ENCODE peak calls at places on chromosomes 3 and 15, in nine cellular contexts. V, P, W, Q, E, C, I, S and Z are unnamed samples.
A peak's percentile ranks its signal among the peaks of the same experiment; 100 is the strongest.

GRCh38 chr3:149307435-149307783 is 26.0 kb downstream of the TM4SF18 start:
- DNase-seq in V (no peak), P (no peak), W (no peak), Q (no peak), E (no peak), C (no peak), I (no peak), S (no peak), Z (no peak)

GRCh38 chr3:64079369-64080160 is 56.3 kb upstream of the PSMD6 start:
- DNase-seq in V (no peak), P (no peak), W (peak; percentile 73), Q (no peak), E (no peak), C (no peak), I (no peak), S (no peak), Z (no peak)

GRCh38 chr15:36469567-36469966 is 109.9 kb upstream of the CDIN1 start:
- DNase-seq in V (peak; percentile 38), P (no peak), W (peak; percentile 35), Q (no peak), E (no peak), C (peak; percentile 82), I (no peak), S (no peak), Z (peak; percentile 24)

GRCh38 chr15:64620991-64621495 is 154.3 kb downstream of the RBPMS2 start:
- DNase-seq in V (no peak), P (no peak), W (no peak), Q (no peak), E (no peak), C (no peak), I (no peak), S (no peak), Z (no peak)

GRCh38 chr15:31412824-31413223 is 86.2 kb downstream of the KLF13 start:
- DNase-seq in V (no peak), P (no peak), W (no peak), Q (no peak), E (no peak), C (no peak), I (no peak), S (no peak), Z (no peak)

GRCh38 chr3:22172964-22173363 is 422.0 kb upstream of the ZNF385D start:
- DNase-seq in V (no peak), P (no peak), W (no peak), Q (no peak), E (no peak), C (no peak), I (no peak), S (no peak), Z (no peak)

GRCh38 chr15:96325579-96326331 is 4.7 kb upstream of the NR2F2 start:
- DNase-seq in V (no peak), P (no peak), W (peak; percentile 65), Q (no peak), E (peak; percentile 60), C (peak; percentile 81), I (no peak), S (no peak), Z (no peak)

GRCh38 chr3:120177907-120178306 is 83.7 kb upstream of the GSK3B start:
- DNase-seq in V (no peak), P (no peak), W (peak; percentile 42), Q (no peak), E (no peak), C (no peak), I (no peak), S (no peak), Z (no peak)

GRCh38 chr15:71532994-71533393 is 277.4 kb upstream of the NR2E3 start:
- DNase-seq in V (no peak), P (no peak), W (peak; percentile 62), Q (no peak), E (peak; percentile 47), C (no peak), I (no peak), S (no peak), Z (no peak)

GRCh38 chr3:7038394-7038793 is 177.5 kb downstream of the GRM7 start:
- DNase-seq in V (no peak), P (no peak), W (no peak), Q (no peak), E (no peak), C (no peak), I (no peak), S (no peak), Z (no peak)

GRCh38 chr15:90930861-90931629 is 1.3 kb downstream of the HDDC3 start:
- DNase-seq in V (no peak), P (no peak), W (peak; percentile 26), Q (peak; percentile 41), E (no peak), C (no peak), I (no peak), S (no peak), Z (no peak)

DNA sequence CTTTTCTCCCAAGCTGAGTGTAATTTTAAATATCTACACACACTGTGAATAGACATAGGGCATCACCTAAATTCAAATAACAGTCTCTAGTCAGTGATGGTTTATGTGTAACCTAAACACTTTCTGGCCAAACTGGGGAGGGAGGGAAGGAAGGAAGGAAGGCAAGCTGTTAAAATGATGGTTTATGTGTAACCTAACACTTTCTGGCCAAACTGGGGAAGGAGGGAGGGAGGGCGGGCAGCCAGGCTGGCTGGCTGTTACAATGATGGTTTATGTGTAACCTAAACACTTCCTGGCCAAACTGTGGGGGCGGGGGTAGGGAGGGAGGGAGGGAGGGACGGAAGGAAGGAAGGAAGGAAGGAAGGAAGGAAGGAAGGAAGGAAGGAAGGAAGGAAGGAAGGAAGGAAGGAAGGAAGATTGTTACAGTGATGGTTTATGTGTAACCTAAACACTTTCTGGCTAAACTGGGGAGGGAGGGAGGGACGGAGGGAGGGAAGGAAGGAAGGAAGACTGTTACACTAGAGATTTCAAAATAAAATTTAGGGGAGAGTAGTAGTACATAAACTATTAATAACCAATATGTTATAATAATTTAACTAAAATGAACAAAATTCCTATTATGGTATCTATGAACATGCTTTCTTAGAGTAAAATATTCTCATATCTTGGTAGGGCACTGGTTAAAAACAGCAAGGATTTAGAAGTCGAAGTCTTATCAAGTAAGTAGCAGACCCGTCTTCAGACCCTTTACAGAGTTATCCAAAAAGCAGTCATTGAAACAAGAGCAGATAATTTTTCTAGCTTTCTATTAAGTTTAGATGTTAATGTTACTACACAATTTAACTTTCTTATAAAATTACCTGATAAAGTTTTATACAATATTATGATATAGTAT is 148.1 kb downstream of the LMLN start:
- DNase-seq in V (peak; percentile 3), P (no peak), W (no peak), Q (no peak), E (peak; percentile 18), C (peak; percentile 6), I (no peak), S (no peak), Z (no peak)
- H3K4me3 ChIP-seq in V (no peak overlapping the region), P (no peak overlapping the region), W (no peak overlapping the region), Q (no peak overlapping the region), E (no peak overlapping the region), C (no peak overlapping the region), I (no peak overlapping the region), S (no peak overlapping the region), Z (no peak overlapping the region)

DNA sequence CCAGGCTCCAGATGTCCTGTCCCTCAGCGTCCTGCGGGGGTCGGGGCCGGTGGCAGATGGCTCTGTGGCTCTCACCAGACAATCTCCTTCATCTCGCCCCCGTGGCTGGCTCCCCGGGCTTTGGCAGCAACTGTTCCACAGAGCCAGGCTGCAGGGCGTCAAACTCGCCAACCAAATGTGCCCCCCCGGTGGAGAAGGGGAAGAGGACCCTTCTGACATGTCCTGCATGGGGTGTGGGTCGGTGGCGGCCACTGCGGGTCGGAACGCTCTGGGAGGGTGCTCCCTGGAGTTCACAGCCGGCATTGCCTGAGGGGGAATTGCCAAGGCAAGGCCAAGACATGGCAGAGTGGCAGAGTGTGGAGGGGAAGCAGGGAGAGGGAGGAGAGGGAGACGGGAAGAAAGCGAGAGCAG is 36.0 kb downstream of the BDH1 start:
- DNase-seq in V (no peak), P (no peak), W (no peak), Q (no peak), E (no peak), C (no peak), I (no peak), S (peak; percentile 48), Z (no peak)
- TF ChIP-seq CTCF in V (peak; percentile 6), P (no peak), W (no peak), Q (no peak), E (no peak), C (no peak), I (no peak), S (no peak), Z (no peak)

DNA sequence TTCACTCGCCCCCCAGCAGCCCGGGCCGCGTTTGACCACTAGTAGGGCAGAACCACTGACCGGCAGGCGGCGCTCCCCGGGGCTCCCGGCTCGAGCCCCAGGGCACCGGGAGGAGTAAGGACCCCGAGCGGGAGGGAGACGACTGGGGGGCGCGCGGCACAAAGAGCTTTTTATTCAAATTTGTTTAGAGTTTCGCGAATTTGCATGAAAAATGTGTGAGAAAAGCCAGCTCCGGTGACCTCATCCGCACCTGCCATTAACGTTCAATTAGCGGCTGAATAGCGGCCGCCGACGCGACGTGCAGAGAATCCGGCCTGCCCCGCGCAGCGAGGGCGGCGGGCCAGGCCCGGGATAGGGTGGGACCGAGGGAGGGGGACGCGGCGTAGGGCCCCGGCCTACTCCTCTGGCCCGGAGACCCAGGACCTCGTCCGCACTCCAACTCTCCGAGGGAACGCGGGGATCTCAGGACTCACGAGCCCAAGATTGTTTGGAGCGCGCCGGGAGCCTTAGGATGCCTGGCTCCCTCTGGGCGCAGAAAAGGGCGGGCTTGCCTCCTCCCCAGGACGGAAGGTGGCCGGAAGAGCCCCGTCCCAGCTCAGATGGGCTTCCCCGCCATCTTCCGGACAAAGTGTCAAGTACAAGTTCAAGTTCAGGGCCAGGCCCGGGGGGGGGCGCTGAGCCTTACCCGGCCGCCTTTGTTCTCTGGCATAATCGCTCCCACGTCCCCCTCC is 64.9 kb upstream of the POLG start:
- DNase-seq in V (no peak), P (peak; percentile 83), W (no peak), Q (peak; percentile 59), E (peak; percentile 73), C (peak; percentile 11), I (no peak), S (no peak), Z (no peak)
- H3K4me3 ChIP-seq in V (peak overlapping the region; percentile 25), P (peak overlapping the region; percentile 76), W (peak overlapping the region; percentile 21), Q (peak overlapping the region; percentile 70), E (peak overlapping the region; percentile 26), C (no peak overlapping the region), I (peak overlapping the region; percentile 28), S (peak overlapping the region; percentile 43), Z (peak overlapping the region; percentile 19)

GRCh38 chr3:124345845-124346244 is 353.9 kb upstream of the ROPN1 start:
- DNase-seq in V (no peak), P (no peak), W (no peak), Q (no peak), E (no peak), C (no peak), I (no peak), S (no peak), Z (no peak)

GRCh38 chr3:124351430-124352142 is 359.7 kb upstream of the ROPN1 start:
- DNase-seq in V (peak; percentile 41), P (no peak), W (peak; percentile 77), Q (no peak), E (peak; percentile 82), C (peak; percentile 68), I (peak; percentile 62), S (no peak), Z (peak; percentile 51)

GRCh38 chr3:124346487-124346886 is 354.6 kb upstream of the ROPN1 start:
- DNase-seq in V (no peak), P (no peak), W (no peak), Q (no peak), E (no peak), C (no peak), I (no peak), S (no peak), Z (no peak)

GRCh38 chr3:124352143-124352528 is 360.2 kb upstream of the ROPN1 start:
- DNase-seq in V (no peak), P (no peak), W (no peak), Q (no peak), E (no peak), C (peak; percentile 11), I (no peak), S (no peak), Z (no peak)

GRCh38 chr3:124347418-124347817 is 355.5 kb upstream of the ROPN1 start:
- DNase-seq in V (no peak), P (no peak), W (no peak), Q (no peak), E (no peak), C (no peak), I (no peak), S (no peak), Z (no peak)
- TF ChIP-seq CTCF in V (peak; percentile 2), P (no peak), W (no peak), Q (no peak), E (no peak), C (no peak), I (no peak), S (no peak), Z (no peak)